ENCODE peak calls at places on chromosomes 7 and 10, in five cellular contexts. X is HepG2, T is K562, Q is GM12878, L is upper lobe of left lung. K is an unnamed sample.

GRCh38 chr10:131574707-131575430 is 263.3 kb upstream of the TCERG1L start:
- ATAC-seq in Q (no peak), L (no peak), T (no peak), X (no peak), K (no peak)

GRCh38 chr10:79299397-79300370 is 47.6 kb upstream of the PPIF start:
- ATAC-seq in Q (no peak), X (no peak), T (no peak), L (peak), K (peak)

GRCh38 chr10:13231808-13232207 is 2.4 kb downstream of the UCMA start:
- ATAC-seq in L (no peak), Q (no peak), T (no peak), X (no peak), K (no peak)

GRCh38 chr7:105838273-105839141 is 37.9 kb downstream of the ATXN7L1 start:
- ATAC-seq in L (peak), Q (no peak), T (no peak), X (no peak), K (peak)

GRCh38 chr7:115059312-115059711 is 137.4 kb downstream of the MDFIC start:
- ATAC-seq in X (no peak), Q (no peak), T (no peak), L (no peak), K (peak)

GRCh38 chr7:39609462-39610149 is 13.8 kb upstream of the RALA start:
- ATAC-seq in Q (peak), X (no peak), T (peak), L (no peak), K (peak)

GRCh38 chr7:25564980-25565379 is 336.7 kb upstream of the NPVF start:
- ATAC-seq in X (no peak), L (no peak), Q (no peak), T (no peak), K (no peak)

GRCh38 chr10:59012839-59013238 is 163.6 kb upstream of the PHYHIPL start:
- ATAC-seq in Q (peak), X (no peak), L (no peak), T (no peak), K (no peak)

GRCh38 chr7:1642291-1642728 is 27.8 kb upstream of the ELFN1 start:
- ATAC-seq in Q (no peak), T (peak), L (no peak), X (no peak), K (no peak)

GRCh38 chr10:29621161-29621560 is 13.6 kb downstream of the SVIL start:
- ATAC-seq in X (peak), L (no peak), T (no peak), Q (no peak), K (peak)

GRCh38 chr7:100612730-100613446 is 548 bp downstream of the MOSPD3 start:
- ATAC-seq in Q (peak), L (peak), T (peak), X (peak), K (peak)

GRCh38 chr7:157874870-157875229 is 538.0 kb downstream of the DNAJB6 start:
- ATAC-seq in L (no peak), X (no peak), Q (no peak), T (no peak), K (no peak)

GRCh38 chr7:7924303-7924702 is 44.3 kb upstream of the GLCCI1 start:
- ATAC-seq in Q (no peak), T (no peak), X (no peak), L (no peak), K (no peak)

GRCh38 chr10:15710455-15710854 is 9.3 kb downstream of the ITGA8 start:
- ATAC-seq in T (no peak), L (peak), X (no peak), Q (no peak), K (peak)

GRCh38 chr7:1681581-1681980 is 11.5 kb downstream of the ELFN1 start:
- ATAC-seq in L (no peak), T (no peak), X (no peak), Q (no peak), K (no peak)

GRCh38 chr10:83078645-83079044 is 1060.7 kb upstream of the GHITM start:
- ATAC-seq in Q (no peak), X (no peak), T (no peak), L (no peak), K (no peak)

GRCh38 chr10:10663587-10663986 is 354.1 kb upstream of the CELF2 start:
- ATAC-seq in Q (no peak), T (no peak), X (no peak), L (no peak), K (peak)

GRCh38 chr7:90485734-90486316 is 16.4 kb downstream of the PTTG1IP2 start:
- ATAC-seq in X (no peak), Q (no peak), T (no peak), L (no peak), K (no peak)

GRCh38 chr10:17349009-17349349 is 105.4 kb downstream of the ST8SIA6 start:
- ATAC-seq in Q (no peak), L (no peak), T (no peak), X (no peak), K (no peak)

GRCh38 chr7:33471636-33472242 is 342.4 kb downstream of the BBS9 start:
- ATAC-seq in X (no peak), T (no peak), Q (peak), L (no peak), K (no peak)

GRCh38 chr10:33390046-33390445 is 55.6 kb upstream of the NRP1 start:
- ATAC-seq in T (no peak), X (no peak), Q (no peak), L (no peak), K (no peak)

GRCh38 chr7:94056796-94057207 is 52.6 kb upstream of the BET1 start:
- ATAC-seq in Q (no peak), X (no peak), L (no peak), T (no peak), K (no peak)

GRCh38 chr7:45922810-45923209 is 1.7 kb upstream of the IGFBP3 start:
- ATAC-seq in Q (peak), X (no peak), T (no peak), L (no peak), K (no peak)

GRCh38 chr7:144085978-144086377 is at the start of gene OR2A12:
- ATAC-seq in X (no peak), T (no peak), L (no peak), Q (no peak), K (no peak)

GRCh38 chr7:128084896-128085608 is 53.8 kb upstream of the LRRC4 start:
- ATAC-seq in L (peak), Q (no peak), T (no peak), X (no peak), K (no peak)

GRCh38 chr7:47601119-47601880 is 19.4 kb upstream of the TNS3 start:
- ATAC-seq in X (peak), T (no peak), Q (peak), L (no peak), K (no peak)

GRCh38 chr7:89023902-89024301 is 228.4 kb upstream of the TEX47 start:
- ATAC-seq in Q (peak), X (no peak), L (no peak), T (no peak), K (no peak)

GRCh38 chr10:27330074-27330473 is 89.5 kb upstream of the ACBD5 start:
- ATAC-seq in T (no peak), Q (no peak), L (no peak), X (no peak), K (no peak)

GRCh38 chr10:17237915-17238444 is 9.9 kb downstream of the VIM start:
- ATAC-seq in X (no peak), L (no peak), T (peak), Q (no peak), K (no peak)

GRCh38 chr10:45582386-45582781 is 90.2 kb downstream of the ZFAND4 start:
- ATAC-seq in X (peak), Q (no peak), T (no peak), L (no peak), K (no peak)

GRCh38 chr10:87059401-87059800 is 35.2 kb downstream of the GLUD1 start:
- ATAC-seq in X (no peak), T (no peak), L (no peak), Q (no peak), K (no peak)

GRCh38 chr10:308572-309085 is 173.4 kb downstream of the ZMYND11 start:
- ATAC-seq in T (no peak), L (no peak), Q (no peak), X (peak), K (no peak)

GRCh38 chr10:62924344-62924748 is 108.2 kb upstream of the EGR2 start:
- ATAC-seq in X (peak), Q (peak), L (peak), T (peak), K (no peak)

GRCh38 chr10:30420266-30420665 is 13.7 kb upstream of the MAP3K8 start:
- ATAC-seq in X (no peak), T (peak), Q (peak), L (no peak), K (no peak)

GRCh38 chr10:17144757-17145156 is 15.1 kb upstream of the CUBN start:
- ATAC-seq in X (no peak), L (no peak), T (no peak), Q (peak), K (no peak)

GRCh38 chr10:92816106-92816505 is 32.2 kb upstream of the EXOC6 start:
- ATAC-seq in Q (no peak), T (no peak), X (no peak), L (no peak), K (peak)

GRCh38 chr7:83704564-83704963 is 55.6 kb upstream of the SEMA3E start:
- ATAC-seq in X (no peak), Q (no peak), T (no peak), L (no peak), K (no peak)

GRCh38 chr7:5701085-5701914 is 80.2 kb downstream of the RNF216 start:
- ATAC-seq in X (no peak), Q (peak), T (no peak), L (no peak), K (no peak)

GRCh38 chr10:42899036-42899435 is 116.4 kb downstream of the BMS1 start:
- ATAC-seq in T (no peak), L (no peak), X (no peak), Q (no peak), K (no peak)
- TF ChIP-seq POLR2AphosphoS5 in T (no peak), L (no peak), X (no peak), Q (no peak), K (no peak)

DNA sequence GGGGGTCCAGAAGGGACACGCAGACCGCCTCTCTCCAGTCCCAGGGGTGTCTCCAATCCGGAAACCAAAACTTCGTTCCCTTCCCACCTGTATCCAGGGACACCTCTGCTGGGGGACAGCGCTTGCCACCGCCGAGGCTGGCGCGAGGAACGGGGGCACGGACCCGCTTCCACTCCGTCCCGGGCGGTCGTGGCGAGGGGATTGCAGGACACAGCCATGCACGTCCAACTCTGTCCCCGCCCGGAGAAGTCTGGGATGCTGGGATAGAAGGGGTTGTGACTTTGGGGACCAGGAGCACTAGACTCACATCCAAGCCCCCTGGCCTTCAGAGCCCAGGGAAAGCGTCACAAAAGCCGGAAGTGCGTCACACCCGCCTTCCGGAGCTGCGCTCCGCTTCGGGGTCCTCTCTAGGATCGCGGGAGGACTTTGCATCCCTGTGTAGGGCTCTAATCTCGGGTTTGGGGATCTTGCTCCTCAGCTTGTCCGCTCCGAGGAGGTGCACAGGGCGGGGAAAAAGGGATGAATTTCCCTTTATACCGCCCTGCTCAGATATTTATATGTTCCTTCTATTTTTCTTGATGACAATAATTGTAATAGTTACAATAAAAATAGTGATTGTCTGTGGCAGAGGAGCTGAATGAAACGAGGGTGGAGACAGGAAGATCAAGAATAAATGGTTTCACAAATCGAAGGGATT is at the start of gene FAM200A:
- ATAC-seq in T (peak), Q (peak), X (peak), L (peak), K (peak)
- TF ChIP-seq EP300 in T (no peak), Q (no peak), X (no peak), L (no peak), K (no peak)

DNA sequence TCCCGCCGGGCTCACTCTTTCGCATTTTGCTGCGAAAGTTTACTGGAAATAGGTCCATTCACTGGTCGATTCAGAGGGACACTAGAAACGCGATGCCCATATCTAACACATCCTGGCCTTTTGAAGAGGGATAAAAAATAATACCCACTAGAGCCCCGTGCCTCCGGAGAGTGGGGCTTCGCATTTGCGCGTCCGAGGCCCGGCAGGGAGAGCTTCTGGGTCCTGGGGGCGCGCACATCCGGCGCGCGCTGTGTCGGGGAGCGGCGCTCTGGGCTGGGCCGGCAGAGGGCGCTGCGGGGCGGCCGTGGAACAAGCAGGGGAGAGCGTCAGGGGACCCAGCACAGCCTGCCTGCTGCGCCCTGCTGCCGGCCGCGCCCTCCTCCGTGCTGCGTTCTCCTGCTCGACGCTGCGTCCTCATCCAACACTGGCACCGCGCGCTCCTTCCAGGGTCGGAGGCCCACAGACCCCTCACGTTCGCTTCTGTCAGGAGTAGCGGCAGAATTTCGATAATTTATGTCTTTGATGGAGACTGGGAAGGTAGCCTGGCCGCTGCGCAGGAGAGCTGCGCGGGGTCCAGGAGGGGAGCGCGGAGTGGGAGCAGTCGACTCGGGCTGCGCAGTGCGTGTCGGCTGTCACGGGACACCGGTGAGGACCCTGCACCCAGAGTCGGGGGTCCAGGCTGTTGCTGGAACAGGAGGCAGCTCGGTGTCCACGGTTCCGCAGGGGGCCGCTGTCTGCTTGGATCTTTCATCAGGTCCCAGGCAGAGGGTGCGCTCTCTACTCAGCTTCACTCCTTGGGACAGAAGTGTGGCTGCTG is 41.5 kb upstream of the ZNF32 start:
- ATAC-seq in Q (peak), L (peak), T (peak), X (peak), K (peak)
- TF ChIP-seq POLR2A in Q (no peak), L (no peak), T (no peak), X (no peak), K (peak)

DNA sequence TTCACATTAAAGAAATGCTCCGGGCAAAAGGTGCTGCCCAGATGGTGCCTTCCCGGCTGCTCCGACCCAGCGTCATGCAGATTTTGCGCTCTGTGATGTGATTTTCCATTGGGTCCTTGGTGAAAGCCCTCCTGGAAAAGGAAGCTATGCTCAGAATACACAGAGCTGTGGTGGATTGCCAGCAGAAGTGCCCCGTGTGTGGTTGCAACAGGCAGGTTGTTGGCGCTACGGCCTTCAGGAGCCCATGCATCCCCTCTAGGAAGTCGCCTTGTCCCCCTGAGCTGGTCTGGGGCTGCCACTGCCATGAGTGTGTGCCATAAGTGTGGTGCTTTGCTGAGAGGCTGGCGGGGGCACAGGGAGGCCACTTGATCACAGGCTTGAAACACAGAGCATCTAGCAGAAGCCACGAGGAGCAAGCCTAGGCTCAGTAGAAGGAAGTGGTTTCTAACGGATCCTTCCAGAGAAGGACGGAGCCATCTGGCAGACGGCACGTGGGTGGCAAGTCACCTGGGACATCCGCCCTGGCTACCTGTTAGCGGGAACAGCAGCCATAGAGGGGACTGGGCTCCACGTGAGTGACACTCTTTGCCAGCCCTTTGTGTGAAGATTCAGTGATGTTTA is 210.9 kb downstream of the CUX1 start:
- ATAC-seq in X (no peak), T (no peak), L (no peak), Q (no peak), K (no peak)
- TF ChIP-seq POLR2AphosphoS5 in X (no peak), T (no peak), L (no peak), Q (no peak), K (no peak)

DNA sequence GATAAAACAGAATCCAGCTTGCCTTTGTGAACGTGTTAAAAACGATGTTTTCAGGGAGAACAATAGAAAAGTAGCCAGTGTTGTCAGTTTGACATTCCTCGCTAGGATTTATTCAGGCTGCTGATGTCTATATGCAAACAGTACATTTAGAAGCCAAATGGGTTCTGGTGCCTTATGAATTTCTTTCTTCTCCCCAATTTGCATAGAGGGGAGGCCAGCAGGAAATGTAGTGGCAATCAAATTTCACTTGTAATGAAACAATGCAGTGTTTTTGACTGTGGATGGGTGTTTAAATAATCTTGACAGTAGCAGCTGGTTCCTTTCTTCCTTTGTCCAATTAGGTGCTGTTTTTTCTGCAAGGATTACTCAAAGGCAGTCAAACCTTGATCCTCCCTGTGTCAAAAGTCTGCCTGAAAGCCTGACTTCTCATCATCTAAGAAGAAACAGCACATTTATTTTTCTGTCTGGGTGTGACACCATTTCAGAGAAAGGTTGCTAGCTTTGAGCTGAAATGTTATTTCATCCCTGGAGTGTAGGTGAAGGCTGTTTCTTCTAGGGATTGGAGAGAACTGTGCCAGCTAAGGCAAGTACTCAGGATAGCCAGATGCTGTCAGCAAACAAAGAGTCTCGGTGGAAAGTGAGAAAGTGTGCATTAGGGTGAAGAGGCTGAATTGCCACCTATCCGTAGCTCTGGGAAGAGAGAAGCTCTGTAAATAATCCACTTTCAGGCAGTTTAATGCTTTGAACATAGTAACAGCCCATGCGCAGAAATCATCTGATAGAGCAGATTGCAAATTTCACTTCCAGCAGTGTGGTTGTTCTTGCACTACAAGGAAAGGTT is 36.6 kb upstream of the ZNRF2 start:
- ATAC-seq in T (no peak), X (no peak), Q (peak), L (no peak), K (no peak)
- TF ChIP-seq EP300 in T (no peak), X (no peak), Q (no peak), L (no peak), K (no peak)

GRCh38 chr7:98565114-98565513 is 52.0 kb upstream of the NPTX2 start:
- ATAC-seq in Q (no peak), X (no peak), T (no peak), L (no peak), K (no peak)
- TF ChIP-seq POLR2A in Q (no peak), X (no peak), T (no peak), L (no peak), K (no peak)

GRCh38 chr10:114151892-114152291 is 22.1 kb downstream of the CCDC186 start:
- ATAC-seq in T (no peak), X (no peak), L (no peak), Q (no peak), K (no peak)

GRCh38 chr10:114151486-114151885 is 22.5 kb downstream of the CCDC186 start:
- ATAC-seq in T (no peak), Q (peak), L (no peak), X (no peak), K (no peak)
- TF ChIP-seq POLR2AphosphoS5 in T (no peak), Q (no peak), L (no peak), X (no peak), K (no peak)

GRCh38 chr10:75452997-75453396 is 21.6 kb downstream of the LRMDA start:
- ATAC-seq in Q (no peak), X (no peak), L (no peak), T (no peak), K (no peak)

GRCh38 chr10:75449320-75450061 is 18.1 kb downstream of the LRMDA start:
- ATAC-seq in Q (no peak), T (no peak), X (no peak), L (no peak), K (no peak)

GRCh38 chr10:75450062-75450429 is 18.6 kb downstream of the LRMDA start:
- ATAC-seq in L (no peak), Q (no peak), X (no peak), T (no peak), K (no peak)

GRCh38 chr10:75451927-75452326 is 20.5 kb downstream of the LRMDA start:
- ATAC-seq in T (no peak), L (no peak), Q (no peak), X (no peak), K (no peak)

GRCh38 chr10:75450654-75451419 is 19.4 kb downstream of the LRMDA start:
- ATAC-seq in X (no peak), Q (no peak), T (no peak), L (no peak), K (no peak)
- TF ChIP-seq EP300 in X (no peak), Q (no peak), T (no peak), L (no peak), K (no peak)